ENCODE peak calls at places on chromosomes 16 and 17, in five cellular contexts. One of them, this sample, is unnamed.

GRCh38 chr17:32015245-32016013 is 8.2 kb downstream of the LRRC37B start:
- DNase-seq in HEK293T: peak
- DNase-seq in lung: no peak
- DNase-seq in germinal center: no peak
- DNase-seq in right lobe of liver: no peak
- DNase-seq in this sample: no peak

GRCh38 chr17:2213291-2213960 is 90.2 kb downstream of the SMG6 start:
- DNase-seq in HEK293T: no peak
- DNase-seq in lung: no peak
- DNase-seq in germinal center: no peak
- DNase-seq in right lobe of liver: no peak
- DNase-seq in this sample: no peak

GRCh38 chr16:24935336-24935735 is 79.8 kb downstream of the ARHGAP17 start:
- DNase-seq in HEK293T: no peak
- DNase-seq in lung: no peak
- DNase-seq in germinal center: no peak
- DNase-seq in right lobe of liver: no peak
- DNase-seq in this sample: no peak

GRCh38 chr17:49061524-49061943 is 64.3 kb downstream of the IGF2BP1 start:
- DNase-seq in HEK293T: no peak
- DNase-seq in lung: no peak
- DNase-seq in germinal center: no peak
- DNase-seq in right lobe of liver: no peak
- DNase-seq in this sample: no peak

GRCh38 chr17:52027620-52028019 is 130.9 kb downstream of the CA10 start:
- DNase-seq in HEK293T: no peak
- DNase-seq in lung: no peak
- DNase-seq in germinal center: no peak
- DNase-seq in right lobe of liver: no peak
- DNase-seq in this sample: no peak

GRCh38 chr17:82720204-82720603 is 3.7 kb downstream of the FN3KRP start:
- DNase-seq in HEK293T: no peak
- DNase-seq in lung: no peak
- DNase-seq in germinal center: no peak
- DNase-seq in right lobe of liver: no peak
- DNase-seq in this sample: no peak

GRCh38 chr17:29115906-29116651 is 64.1 kb downstream of the MYO18A start:
- DNase-seq in HEK293T: peak
- DNase-seq in lung: peak
- DNase-seq in germinal center: peak
- DNase-seq in right lobe of liver: no peak
- DNase-seq in this sample: peak

GRCh38 chr16:67206129-67206837 is 7.4 kb downstream of the ELMO3 start:
- DNase-seq in HEK293T: no peak
- DNase-seq in lung: no peak
- DNase-seq in germinal center: no peak
- DNase-seq in right lobe of liver: no peak
- DNase-seq in this sample: no peak

GRCh38 chr17:42135664-42136653 is 13.4 kb downstream of the HSPB9 start:
- DNase-seq in HEK293T: no peak
- DNase-seq in lung: peak
- DNase-seq in germinal center: no peak
- DNase-seq in right lobe of liver: peak
- DNase-seq in this sample: no peak

GRCh38 chr17:34542700-34543336 is 36.6 kb upstream of the TMEM132E start:
- DNase-seq in HEK293T: peak
- DNase-seq in lung: no peak
- DNase-seq in germinal center: peak
- DNase-seq in right lobe of liver: no peak
- DNase-seq in this sample: no peak

This sample was measured in glutamatergic neuron.